ENCODE peak calls at places on chromosomes 2 and 18, in eight cellular contexts. One of them, this sample, is unnamed.
A peak's percentile ranks its signal among the peaks of the same experiment; 100 is the strongest.

GRCh38 chr2:4190548-4190947 is 487.2 kb downstream of the DCDC2C start:
- DNase-seq in MM.1S: no peak
- DNase-seq in PC-3: no peak
- DNase-seq in neuronal stem cell: no peak
- DNase-seq in Peyer's patch: no peak
- DNase-seq in cardiac muscle cell: no peak
- DNase-seq in transverse colon: no peak
- DNase-seq in left ventricle myocardium inferior: no peak
- DNase-seq in this sample: no peak

GRCh38 chr2:42072349-42073118 is 24.7 kb downstream of the PKDCC start:
- DNase-seq in MM.1S: no peak
- DNase-seq in PC-3: no peak
- DNase-seq in neuronal stem cell: no peak
- DNase-seq in Peyer's patch: peak; percentile 86
- DNase-seq in cardiac muscle cell: peak; percentile 53
- DNase-seq in transverse colon: peak; percentile 86
- DNase-seq in left ventricle myocardium inferior: peak; percentile 76
- DNase-seq in this sample: no peak

GRCh38 chr2:146305164-146305563 is 1539.7 kb upstream of the ACVR2A start:
- DNase-seq in MM.1S: no peak
- DNase-seq in PC-3: no peak
- DNase-seq in neuronal stem cell: no peak
- DNase-seq in Peyer's patch: no peak
- DNase-seq in cardiac muscle cell: no peak
- DNase-seq in transverse colon: no peak
- DNase-seq in left ventricle myocardium inferior: no peak
- DNase-seq in this sample: no peak

GRCh38 chr2:237026981-237027711 is 58.5 kb upstream of the COPS8 start:
- DNase-seq in MM.1S: peak; percentile 21
- DNase-seq in PC-3: peak; percentile 78
- DNase-seq in neuronal stem cell: peak; percentile 55
- DNase-seq in Peyer's patch: peak; percentile 90
- DNase-seq in cardiac muscle cell: peak; percentile 76
- DNase-seq in transverse colon: peak; percentile 71
- DNase-seq in left ventricle myocardium inferior: peak; percentile 74
- DNase-seq in this sample: peak; percentile 29

GRCh38 chr2:45003586-45004568 is 5.4 kb downstream of the SIX2 start:
- DNase-seq in MM.1S: no peak
- DNase-seq in PC-3: no peak
- DNase-seq in neuronal stem cell: no peak
- DNase-seq in Peyer's patch: no peak
- DNase-seq in cardiac muscle cell: peak; percentile 25
- DNase-seq in transverse colon: no peak
- DNase-seq in left ventricle myocardium inferior: no peak
- DNase-seq in this sample: no peak

GRCh38 chr2:58427572-58428285 is 186.6 kb upstream of the FANCL start:
- DNase-seq in MM.1S: peak; percentile 42
- DNase-seq in PC-3: no peak
- DNase-seq in neuronal stem cell: peak; percentile 47
- DNase-seq in Peyer's patch: no peak
- DNase-seq in cardiac muscle cell: peak; percentile 78
- DNase-seq in transverse colon: no peak
- DNase-seq in left ventricle myocardium inferior: no peak
- DNase-seq in this sample: no peak

GRCh38 chr2:7007846-7008741 is 90.9 kb downstream of the RNF144A start:
- DNase-seq in MM.1S: no peak
- DNase-seq in PC-3: peak; percentile 69
- DNase-seq in neuronal stem cell: no peak
- DNase-seq in Peyer's patch: peak; percentile 81
- DNase-seq in cardiac muscle cell: peak; percentile 39
- DNase-seq in transverse colon: peak; percentile 73
- DNase-seq in left ventricle myocardium inferior: peak; percentile 94
- DNase-seq in this sample: no peak

GRCh38 chr2:12202702-12203101 is 456.3 kb downstream of the LPIN1 start:
- DNase-seq in MM.1S: no peak
- DNase-seq in PC-3: no peak
- DNase-seq in neuronal stem cell: no peak
- DNase-seq in Peyer's patch: no peak
- DNase-seq in cardiac muscle cell: no peak
- DNase-seq in transverse colon: no peak
- DNase-seq in left ventricle myocardium inferior: peak; percentile 28
- DNase-seq in this sample: no peak

GRCh38 chr2:165240927-165241326 is 1.7 kb downstream of the SCN2A start:
- DNase-seq in MM.1S: no peak
- DNase-seq in PC-3: no peak
- DNase-seq in neuronal stem cell: no peak
- DNase-seq in Peyer's patch: no peak
- DNase-seq in cardiac muscle cell: no peak
- DNase-seq in transverse colon: no peak
- DNase-seq in left ventricle myocardium inferior: no peak
- DNase-seq in this sample: no peak

GRCh38 chr2:112073875-112074274 is 18.8 kb downstream of the TMEM87B start:
- DNase-seq in MM.1S: no peak
- DNase-seq in PC-3: peak; percentile 51
- DNase-seq in neuronal stem cell: no peak
- DNase-seq in Peyer's patch: no peak
- DNase-seq in cardiac muscle cell: no peak
- DNase-seq in transverse colon: no peak
- DNase-seq in left ventricle myocardium inferior: no peak
- DNase-seq in this sample: no peak

GRCh38 chr2:46695283-46695682 is 215.9 kb downstream of the TMEM247 start:
- DNase-seq in MM.1S: no peak
- DNase-seq in PC-3: peak; percentile 68
- DNase-seq in neuronal stem cell: no peak
- DNase-seq in Peyer's patch: no peak
- DNase-seq in cardiac muscle cell: no peak
- DNase-seq in transverse colon: no peak
- DNase-seq in left ventricle myocardium inferior: no peak
- DNase-seq in this sample: no peak

GRCh38 chr2:200373973-200374416 is 67.5 kb downstream of the SPATS2L start:
- DNase-seq in MM.1S: peak; percentile 87
- DNase-seq in PC-3: peak; percentile 66
- DNase-seq in neuronal stem cell: no peak
- DNase-seq in Peyer's patch: peak; percentile 52
- DNase-seq in cardiac muscle cell: no peak
- DNase-seq in transverse colon: peak; percentile 21
- DNase-seq in left ventricle myocardium inferior: no peak
- DNase-seq in this sample: peak; percentile 58

GRCh38 chr2:158458617-158458920 is 1.8 kb downstream of the PKP4 start:
- DNase-seq in MM.1S: no peak
- DNase-seq in PC-3: peak; percentile 14
- DNase-seq in neuronal stem cell: no peak
- DNase-seq in Peyer's patch: no peak
- DNase-seq in cardiac muscle cell: no peak
- DNase-seq in transverse colon: no peak
- DNase-seq in left ventricle myocardium inferior: no peak
- DNase-seq in this sample: no peak

GRCh38 chr2:143263045-143263625 is 133.9 kb downstream of the ARHGAP15 start:
- DNase-seq in MM.1S: no peak
- DNase-seq in PC-3: peak; percentile 15
- DNase-seq in neuronal stem cell: no peak
- DNase-seq in Peyer's patch: no peak
- DNase-seq in cardiac muscle cell: no peak
- DNase-seq in transverse colon: no peak
- DNase-seq in left ventricle myocardium inferior: no peak
- DNase-seq in this sample: no peak

GRCh38 chr18:3420919-3421279 is 29.1 kb upstream of the TGIF1 start:
- DNase-seq in MM.1S: no peak
- DNase-seq in PC-3: no peak
- DNase-seq in neuronal stem cell: no peak
- DNase-seq in Peyer's patch: no peak
- DNase-seq in cardiac muscle cell: no peak
- DNase-seq in transverse colon: no peak
- DNase-seq in left ventricle myocardium inferior: no peak
- DNase-seq in this sample: no peak

GRCh38 chr2:158357122-158357521 is 99.4 kb downstream of the CCDC148 start:
- DNase-seq in MM.1S: no peak
- DNase-seq in PC-3: no peak
- DNase-seq in neuronal stem cell: no peak
- DNase-seq in Peyer's patch: no peak
- DNase-seq in cardiac muscle cell: no peak
- DNase-seq in transverse colon: no peak
- DNase-seq in left ventricle myocardium inferior: no peak
- DNase-seq in this sample: no peak

GRCh38 chr2:239598011-239598731 is 197.4 kb upstream of the HDAC4 start:
- DNase-seq in MM.1S: no peak
- DNase-seq in PC-3: no peak
- DNase-seq in neuronal stem cell: no peak
- DNase-seq in Peyer's patch: peak; percentile 31
- DNase-seq in cardiac muscle cell: no peak
- DNase-seq in transverse colon: no peak
- DNase-seq in left ventricle myocardium inferior: no peak
- DNase-seq in this sample: no peak

GRCh38 chr2:236887519-236887918 is 198.2 kb upstream of the COPS8 start:
- DNase-seq in MM.1S: no peak
- DNase-seq in PC-3: no peak
- DNase-seq in neuronal stem cell: no peak
- DNase-seq in Peyer's patch: peak; percentile 62
- DNase-seq in cardiac muscle cell: no peak
- DNase-seq in transverse colon: peak; percentile 25
- DNase-seq in left ventricle myocardium inferior: no peak
- DNase-seq in this sample: no peak

GRCh38 chr2:127063701-127064590 is 43.0 kb downstream of the BIN1 start:
- DNase-seq in MM.1S: no peak
- DNase-seq in PC-3: no peak
- DNase-seq in neuronal stem cell: no peak
- DNase-seq in Peyer's patch: no peak
- DNase-seq in cardiac muscle cell: no peak
- DNase-seq in transverse colon: no peak
- DNase-seq in left ventricle myocardium inferior: no peak
- DNase-seq in this sample: no peak

GRCh38 chr2:127066942-127067341 is 40.0 kb downstream of the BIN1 start:
- DNase-seq in MM.1S: no peak
- DNase-seq in PC-3: no peak
- DNase-seq in neuronal stem cell: no peak
- DNase-seq in Peyer's patch: peak; percentile 68
- DNase-seq in cardiac muscle cell: no peak
- DNase-seq in transverse colon: peak; percentile 51
- DNase-seq in left ventricle myocardium inferior: peak; percentile 68
- DNase-seq in this sample: no peak

GRCh38 chr2:127065932-127066318 is 41.0 kb downstream of the BIN1 start:
- DNase-seq in MM.1S: no peak
- DNase-seq in PC-3: no peak
- DNase-seq in neuronal stem cell: no peak
- DNase-seq in Peyer's patch: no peak
- DNase-seq in cardiac muscle cell: no peak
- DNase-seq in transverse colon: no peak
- DNase-seq in left ventricle myocardium inferior: no peak
- DNase-seq in this sample: no peak

GRCh38 chr2:127064642-127065250 is 42.2 kb downstream of the BIN1 start:
- DNase-seq in MM.1S: peak; percentile 50
- DNase-seq in PC-3: peak; percentile 98
- DNase-seq in neuronal stem cell: peak; percentile 52
- DNase-seq in Peyer's patch: peak; percentile 92
- DNase-seq in cardiac muscle cell: peak; percentile 41
- DNase-seq in transverse colon: peak; percentile 85
- DNase-seq in left ventricle myocardium inferior: peak; percentile 86
- DNase-seq in this sample: no peak

DNA sequence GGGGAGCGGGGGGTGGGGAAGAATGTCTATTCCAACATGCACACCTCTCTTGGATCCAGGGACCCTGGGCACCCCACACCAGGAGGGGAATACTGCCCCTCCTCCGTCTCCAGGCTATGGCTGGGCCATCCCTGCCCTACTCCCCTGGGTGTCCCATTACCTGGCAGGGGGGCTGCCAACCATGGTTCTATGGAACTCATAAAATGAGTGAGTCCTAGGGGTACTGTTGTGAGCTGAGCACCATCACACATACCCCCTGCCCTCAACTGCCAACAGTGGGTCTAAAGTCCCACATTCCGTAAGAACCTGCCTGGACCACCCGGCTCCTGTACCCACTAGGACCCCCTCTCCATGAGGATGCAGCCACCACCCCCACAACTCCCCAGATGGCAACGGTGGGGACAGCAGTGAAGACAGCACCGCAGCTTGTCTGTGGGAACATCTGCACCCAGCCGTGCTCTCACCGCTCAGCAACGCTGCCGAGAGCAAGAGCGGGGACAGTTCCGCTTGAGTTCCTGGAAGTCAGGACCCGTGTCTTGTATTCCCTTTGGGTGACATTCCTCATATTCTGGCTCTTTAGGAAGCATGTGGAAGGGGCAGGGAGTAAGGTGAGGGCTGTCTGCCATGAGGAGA is 41.5 kb downstream of the BIN1 start:
- DNase-seq in MM.1S: no peak
- DNase-seq in PC-3: no peak
- DNase-seq in neuronal stem cell: no peak
- DNase-seq in Peyer's patch: no peak
- DNase-seq in cardiac muscle cell: no peak
- DNase-seq in transverse colon: no peak
- DNase-seq in left ventricle myocardium inferior: no peak
- DNase-seq in this sample: no peak
- H3K4me3 ChIP-seq in MM.1S: no peak overlapping the region
- H3K4me3 ChIP-seq in PC-3: peak overlapping the region; percentile 32
- H3K4me3 ChIP-seq in neuronal stem cell: no peak overlapping the region
- H3K4me3 ChIP-seq in Peyer's patch: no peak overlapping the region
- H3K4me3 ChIP-seq in cardiac muscle cell: no peak overlapping the region
- H3K4me3 ChIP-seq in transverse colon: no peak overlapping the region
- H3K4me3 ChIP-seq in left ventricle myocardium inferior: no peak overlapping the region
- H3K4me3 ChIP-seq in this sample: no peak overlapping the region

DNA sequence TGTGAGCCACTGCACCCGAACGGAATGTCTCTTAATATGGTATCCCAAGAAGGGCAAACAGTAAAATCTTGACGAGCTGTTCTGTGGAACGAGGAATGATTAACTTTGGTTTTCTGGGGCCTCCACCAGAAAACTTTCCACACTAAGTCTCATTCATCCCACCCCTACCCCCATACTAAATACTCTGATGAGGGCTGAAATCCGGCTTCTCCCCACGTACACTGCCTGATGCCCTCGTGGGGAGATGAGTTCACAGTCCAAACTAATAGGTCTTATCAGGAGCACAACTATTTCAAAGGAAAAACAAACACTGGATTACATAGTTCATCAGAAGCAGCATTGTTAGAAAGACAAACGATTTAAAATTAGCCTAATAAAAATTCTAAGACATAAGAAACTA is 49.2 kb upstream of the TCF4 start:
- DNase-seq in MM.1S: no peak
- DNase-seq in PC-3: no peak
- DNase-seq in neuronal stem cell: no peak
- DNase-seq in Peyer's patch: no peak
- DNase-seq in cardiac muscle cell: no peak
- DNase-seq in transverse colon: no peak
- DNase-seq in left ventricle myocardium inferior: no peak
- DNase-seq in this sample: no peak
- H3K9me3 ChIP-seq in MM.1S: no peaks in the 10 kb centered on the region
- H3K9me3 ChIP-seq in PC-3: no peaks in the 10 kb centered on the region
- H3K9me3 ChIP-seq in neuronal stem cell: no peaks in the 10 kb centered on the region
- H3K9me3 ChIP-seq in Peyer's patch: no peaks in the 10 kb centered on the region
- H3K9me3 ChIP-seq in cardiac muscle cell: no peaks in the 10 kb centered on the region
- H3K9me3 ChIP-seq in transverse colon: no peaks in the 10 kb centered on the region
- H3K9me3 ChIP-seq in left ventricle myocardium inferior: peaks cover 14% of the 10 kb centered on the region
- H3K9me3 ChIP-seq in this sample: no peaks in the 10 kb centered on the region

GRCh38 chr18:808086-808485 is 4.0 kb downstream of the YES1 start:
- DNase-seq in MM.1S: no peak
- DNase-seq in PC-3: no peak
- DNase-seq in neuronal stem cell: no peak
- DNase-seq in Peyer's patch: no peak
- DNase-seq in cardiac muscle cell: peak; percentile 15
- DNase-seq in transverse colon: no peak
- DNase-seq in left ventricle myocardium inferior: no peak
- DNase-seq in this sample: no peak
- H3K4me3 ChIP-seq in MM.1S: no peak overlapping the region
- H3K4me3 ChIP-seq in PC-3: no peak overlapping the region
- H3K4me3 ChIP-seq in neuronal stem cell: no peak overlapping the region
- H3K4me3 ChIP-seq in Peyer's patch: no peak overlapping the region
- H3K4me3 ChIP-seq in cardiac muscle cell: no peak overlapping the region
- H3K4me3 ChIP-seq in transverse colon: no peak overlapping the region
- H3K4me3 ChIP-seq in left ventricle myocardium inferior: peak overlapping the region; percentile 38
- H3K4me3 ChIP-seq in this sample: no peak overlapping the region

GRCh38 chr2:171098607-171099006 is 62.1 kb downstream of the TLK1 start:
- DNase-seq in MM.1S: no peak
- DNase-seq in PC-3: no peak
- DNase-seq in neuronal stem cell: no peak
- DNase-seq in Peyer's patch: no peak
- DNase-seq in cardiac muscle cell: no peak
- DNase-seq in transverse colon: no peak
- DNase-seq in left ventricle myocardium inferior: no peak
- DNase-seq in this sample: no peak
- H3K9me3 ChIP-seq in MM.1S: no peaks in the 10 kb centered on the region
- H3K9me3 ChIP-seq in PC-3: peaks cover 6% of the 10 kb centered on the region
- H3K9me3 ChIP-seq in neuronal stem cell: peaks cover 42% of the 10 kb centered on the region
- H3K9me3 ChIP-seq in Peyer's patch: no peaks in the 10 kb centered on the region
- H3K9me3 ChIP-seq in cardiac muscle cell: no peaks in the 10 kb centered on the region
- H3K9me3 ChIP-seq in transverse colon: peaks cover 14% of the 10 kb centered on the region
- H3K9me3 ChIP-seq in left ventricle myocardium inferior: peaks cover 43% of the 10 kb centered on the region
- H3K9me3 ChIP-seq in this sample: peaks cover 15% of the 10 kb centered on the region